ENCODE peak calls at places on chromosomes 16 and 17, in seven cellular contexts. A is fibroblast of lung, Y is GM23338, S is PC-3, R is GM23248, E is neural progenitor cell, G is hepatocyte. M is an unnamed sample.

GRCh38 chr16:23962001-23962400 is 126.2 kb downstream of the PRKCB start:
- DNase-seq in A (no peak), S (no peak), E (no peak), Y (no peak), R (no peak), G (no peak), M (no peak)

GRCh38 chr16:84507011-84507982 is 2.8 kb upstream of the MEAK7 start:
- DNase-seq in A (no peak), Y (no peak), G (no peak), R (peak), S (no peak), E (no peak), M (no peak)

GRCh38 chr16:50448981-50449380 is 80.2 kb upstream of the BRD7 start:
- DNase-seq in A (no peak), S (no peak), Y (no peak), E (no peak), R (no peak), G (no peak), M (no peak)

GRCh38 chr16:24848065-24848464 is 2.3 kb downstream of the SLC5A11 start:
- DNase-seq in R (peak), E (no peak), Y (no peak), S (peak), G (no peak), A (peak), M (no peak)

GRCh38 chr17:7591596-7591995 is 1.7 kb upstream of the SOX15 start:
- DNase-seq in S (no peak), G (no peak), Y (no peak), R (no peak), A (no peak), E (no peak), M (no peak)

GRCh38 chr17:82848022-82848592 is 8.3 kb upstream of the ZNF750 start:
- DNase-seq in A (peak), Y (no peak), G (peak), R (no peak), E (no peak), S (no peak), M (no peak)

GRCh38 chr16:68393333-68393732 is 55.0 kb downstream of the SMPD3 start:
- DNase-seq in E (no peak), R (no peak), S (no peak), Y (no peak), G (no peak), A (no peak), M (no peak)

GRCh38 chr17:83081561-83082201 is 2.3 kb downstream of the METRNL start:
- DNase-seq in G (peak), R (peak), E (no peak), A (peak), S (no peak), Y (no peak), M (no peak)

GRCh38 chr17:63986842-63987615 is 11.1 kb upstream of the PRR29 start:
- DNase-seq in S (no peak), E (no peak), A (no peak), G (no peak), R (no peak), Y (no peak), M (no peak)

GRCh38 chr16:11636172-11636721 is 32.0 kb upstream of the SNN start:
- DNase-seq in R (no peak), A (no peak), E (peak), G (peak), S (peak), Y (peak), M (no peak)

GRCh38 chr17:83109793-83110645 is 30.6 kb downstream of the METRNL start:
- DNase-seq in Y (no peak), S (peak), A (peak), G (peak), R (peak), E (no peak), M (peak)

GRCh38 chr17:2903193-2903974 is 107.1 kb downstream of the RAP1GAP2 start:
- DNase-seq in R (no peak), G (no peak), S (no peak), Y (no peak), A (no peak), E (no peak), M (no peak)

GRCh38 chr16:73190688-73191087 is 142.8 kb upstream of the ZFHX3 start:
- DNase-seq in S (no peak), R (no peak), Y (no peak), G (no peak), A (no peak), E (no peak), M (no peak)
- H3K27ac ChIP-seq in S (no peak), R (no peak), Y (no peak), G (no peak), A (no peak), E (no peak), M (no peak)

DNA sequence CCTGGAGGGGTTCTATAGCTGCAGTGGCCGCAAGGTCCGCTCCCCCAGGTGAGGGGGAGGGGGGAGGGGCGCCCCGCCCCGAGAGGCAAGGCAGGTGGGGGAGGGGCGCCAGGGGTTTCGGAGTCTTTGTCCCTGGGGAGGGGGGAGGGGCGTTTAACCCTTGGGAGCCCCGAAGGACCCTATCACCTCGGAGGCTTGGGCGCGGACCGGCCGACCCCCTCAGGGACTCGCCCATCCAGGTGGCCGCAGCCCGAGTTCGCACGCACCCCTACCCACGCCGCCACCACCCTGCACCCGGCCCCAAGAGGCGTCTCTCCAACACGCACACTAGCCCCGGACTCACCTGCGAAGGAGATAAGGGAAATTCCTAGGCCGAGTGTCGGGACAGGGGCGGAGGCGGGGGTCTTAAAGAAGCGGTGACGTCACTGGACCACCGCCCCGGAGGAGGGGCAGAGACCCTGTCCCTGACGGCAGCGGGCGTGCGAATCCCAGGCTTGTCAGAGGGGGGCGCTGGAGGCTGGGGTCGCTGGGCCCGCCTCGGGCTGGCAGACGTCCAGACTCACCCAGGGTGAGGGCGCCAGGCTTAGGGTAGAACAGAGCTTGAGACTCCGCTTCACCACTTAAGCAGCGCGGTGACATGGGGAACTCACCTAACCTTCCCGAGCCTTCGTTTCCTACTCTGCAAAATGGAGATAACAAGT is at the start of gene CLDN6:
- DNase-seq in S (no peak), Y (peak), G (peak), E (peak), R (no peak), A (no peak), M (peak)
- TF ChIP-seq EZH2 in S (no peak), Y (no peak), G (no peak), E (no peak), R (no peak), A (no peak), M (no peak)

DNA sequence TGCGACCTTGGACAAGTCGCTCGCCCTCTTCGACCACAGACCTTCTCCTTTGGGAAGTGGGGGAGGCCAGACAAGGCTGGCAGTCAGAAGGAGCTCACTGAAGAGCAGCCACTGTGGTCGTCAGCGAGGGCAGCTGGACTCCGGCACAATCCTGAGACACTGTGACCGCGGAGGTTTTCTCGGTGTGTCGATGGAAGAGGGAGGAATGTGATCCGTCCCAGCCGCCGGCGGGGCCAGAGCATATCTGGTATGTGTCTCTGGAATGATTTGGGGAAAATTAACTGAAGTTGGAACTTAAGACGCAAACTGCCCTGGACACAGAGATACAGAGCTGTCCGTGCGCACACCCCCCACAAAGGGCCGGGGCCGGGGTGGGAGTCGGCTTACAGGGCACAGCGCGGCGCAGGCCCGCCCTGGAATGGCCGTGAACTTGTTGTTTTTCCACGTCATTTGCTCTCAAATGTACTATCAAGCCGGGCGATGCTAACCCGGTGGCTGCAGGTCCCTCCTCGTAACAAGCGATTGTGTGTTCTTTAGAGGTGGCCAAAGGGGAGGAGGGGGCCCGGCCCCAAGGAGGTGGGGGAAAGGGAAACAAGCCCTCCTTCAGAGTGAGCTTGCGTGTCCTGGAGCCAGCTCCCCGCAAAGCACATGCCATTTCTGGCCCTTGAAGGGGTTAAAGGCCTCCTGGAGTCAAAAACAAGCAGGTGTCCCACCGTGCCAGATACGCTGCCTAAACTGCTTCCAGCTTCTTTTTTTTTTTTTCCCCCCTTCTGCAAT is 412 bp upstream of the WFIKKN2 start:
- DNase-seq in R (peak), E (peak), Y (peak), G (no peak), S (no peak), A (peak), M (no peak)
- H3K4me3 ChIP-seq in R (no peak), E (no peak), Y (no peak), G (no peak), S (no peak), A (peak), M (no peak)

DNA sequence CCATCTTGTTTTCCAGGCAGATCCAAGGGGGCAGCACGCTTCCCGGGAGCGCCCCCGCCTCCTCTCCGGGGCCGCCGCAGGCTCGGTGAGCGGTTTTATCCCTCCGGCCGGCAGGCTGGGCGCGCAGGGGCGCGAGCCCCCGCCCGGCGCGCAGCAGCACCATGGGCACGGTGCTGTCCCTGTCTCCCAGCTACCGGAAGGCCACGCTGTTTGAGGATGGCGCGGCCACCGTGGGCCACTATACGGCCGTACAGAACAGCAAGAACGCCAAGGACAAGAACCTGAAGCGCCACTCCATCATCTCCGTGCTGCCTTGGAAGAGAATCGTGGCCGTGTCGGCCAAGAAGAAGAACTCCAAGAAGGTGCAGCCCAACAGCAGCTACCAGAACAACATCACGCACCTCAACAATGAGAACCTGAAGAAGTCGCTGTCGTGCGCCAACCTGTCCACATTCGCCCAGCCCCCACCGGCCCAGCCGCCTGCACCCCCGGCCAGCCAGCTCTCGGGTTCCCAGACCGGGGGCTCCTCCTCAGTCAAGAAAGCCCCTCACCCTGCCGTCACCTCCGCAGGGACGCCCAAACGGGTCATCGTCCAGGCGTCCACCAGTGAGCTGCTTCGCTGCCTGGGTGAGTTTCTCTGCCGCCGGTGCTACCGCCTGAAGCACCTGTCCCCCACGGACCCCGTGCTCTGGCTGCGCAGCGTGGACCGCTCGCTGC is 825 bp downstream of the CDK5R1 start:
- DNase-seq in G (peak), A (peak), Y (peak), R (peak), E (peak), S (no peak), M (no peak)
- H3K27ac ChIP-seq in G (no peak), A (no peak), Y (no peak), R (no peak), E (no peak), S (no peak), M (no peak)

GRCh38 chr17:79802039-79802735 is 5.3 kb upstream of the CBX8 start:
- DNase-seq in R (no peak), S (no peak), Y (no peak), G (no peak), A (no peak), E (peak), M (no peak)
- TF ChIP-seq EZH2 in R (peak), S (peak), Y (no peak), G (peak), A (no peak), E (peak), M (no peak)

GRCh38 chr16:75483222-75483621 is 12.0 kb downstream of the CHST6 start:
- DNase-seq in Y (no peak), R (no peak), G (no peak), A (no peak), S (peak), E (no peak), M (no peak)

GRCh38 chr16:75482434-75483205 is 12.6 kb downstream of the CHST6 start:
- DNase-seq in S (no peak), R (no peak), Y (no peak), G (no peak), A (no peak), E (no peak), M (no peak)

GRCh38 chr16:75486014-75486404 is 9.2 kb downstream of the CHST6 start:
- DNase-seq in E (no peak), Y (no peak), R (no peak), S (peak), A (no peak), G (no peak), M (no peak)

GRCh38 chr16:75486666-75487313 is 8.5 kb downstream of the CHST6 start:
- DNase-seq in G (no peak), Y (no peak), E (no peak), A (no peak), R (no peak), S (no peak), M (no peak)

DNA sequence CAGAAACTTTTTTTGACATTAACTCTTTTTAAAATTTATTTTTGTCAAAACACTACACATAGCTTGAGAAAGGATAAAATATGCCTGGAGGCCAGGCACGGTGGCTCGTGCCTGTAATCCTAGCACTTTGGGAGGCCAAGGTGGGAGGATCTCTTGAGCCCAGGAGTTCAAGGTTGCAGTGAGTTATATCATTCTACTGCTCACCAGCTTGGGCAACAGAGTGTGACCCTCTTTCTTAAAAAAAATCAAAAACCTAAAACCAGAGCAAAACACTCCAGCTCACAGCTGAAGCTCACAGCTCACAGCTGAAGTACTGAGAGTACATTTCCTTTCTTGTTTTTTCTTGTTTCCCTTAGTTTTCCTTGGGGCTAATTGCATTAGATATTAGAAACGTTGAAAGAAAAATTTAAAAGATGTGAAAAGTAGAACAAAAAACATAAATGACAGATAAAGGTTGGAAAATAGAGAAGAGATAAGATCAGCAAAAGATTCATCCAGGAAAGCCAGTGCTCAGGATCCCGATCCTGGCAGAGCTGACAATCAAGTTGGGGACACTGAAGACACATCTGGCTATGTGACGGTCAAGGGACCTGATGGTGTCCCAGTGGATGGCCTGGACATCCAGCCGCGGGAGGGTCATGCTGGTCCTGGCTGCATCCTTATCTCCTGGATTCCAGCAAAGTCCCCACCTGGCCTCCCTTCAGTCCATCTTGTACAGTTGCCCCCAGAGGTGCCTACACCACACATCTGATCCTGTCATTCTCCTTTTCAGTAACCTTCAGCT is 9.8 kb downstream of the CHST6 start:
- DNase-seq in R (no peak), G (no peak), A (no peak), E (no peak), S (no peak), Y (no peak), M (no peak)
- H3K4me3 ChIP-seq in R (no peak), G (no peak), A (no peak), E (no peak), S (no peak), Y (no peak), M (no peak)

DNA sequence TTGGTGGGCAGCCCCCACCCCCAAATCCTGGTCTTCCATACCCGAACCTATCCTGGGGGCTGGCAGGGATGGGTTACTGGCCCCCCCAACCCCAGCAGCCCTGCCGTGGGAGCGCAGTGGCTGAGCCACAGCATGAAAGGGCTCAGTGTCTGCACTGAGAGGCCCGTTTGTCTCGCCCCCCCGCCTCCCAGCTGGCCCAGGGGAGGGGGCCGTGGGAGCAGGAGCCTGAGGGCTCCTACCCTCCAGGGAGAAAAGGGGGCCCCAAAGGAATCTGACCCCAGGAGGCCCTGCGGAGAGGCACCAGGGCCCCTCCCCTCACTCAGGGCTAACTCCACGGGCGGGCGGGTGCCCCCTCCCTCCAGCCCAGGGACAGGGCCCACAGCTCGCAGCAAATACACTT is 7.6 kb downstream of the CASKIN2 start:
- DNase-seq in A (no peak), R (no peak), E (no peak), S (no peak), G (no peak), Y (no peak), M (no peak)
- H3K27ac ChIP-seq in A (no peak), R (no peak), E (no peak), S (no peak), G (no peak), Y (no peak), M (no peak)

DNA sequence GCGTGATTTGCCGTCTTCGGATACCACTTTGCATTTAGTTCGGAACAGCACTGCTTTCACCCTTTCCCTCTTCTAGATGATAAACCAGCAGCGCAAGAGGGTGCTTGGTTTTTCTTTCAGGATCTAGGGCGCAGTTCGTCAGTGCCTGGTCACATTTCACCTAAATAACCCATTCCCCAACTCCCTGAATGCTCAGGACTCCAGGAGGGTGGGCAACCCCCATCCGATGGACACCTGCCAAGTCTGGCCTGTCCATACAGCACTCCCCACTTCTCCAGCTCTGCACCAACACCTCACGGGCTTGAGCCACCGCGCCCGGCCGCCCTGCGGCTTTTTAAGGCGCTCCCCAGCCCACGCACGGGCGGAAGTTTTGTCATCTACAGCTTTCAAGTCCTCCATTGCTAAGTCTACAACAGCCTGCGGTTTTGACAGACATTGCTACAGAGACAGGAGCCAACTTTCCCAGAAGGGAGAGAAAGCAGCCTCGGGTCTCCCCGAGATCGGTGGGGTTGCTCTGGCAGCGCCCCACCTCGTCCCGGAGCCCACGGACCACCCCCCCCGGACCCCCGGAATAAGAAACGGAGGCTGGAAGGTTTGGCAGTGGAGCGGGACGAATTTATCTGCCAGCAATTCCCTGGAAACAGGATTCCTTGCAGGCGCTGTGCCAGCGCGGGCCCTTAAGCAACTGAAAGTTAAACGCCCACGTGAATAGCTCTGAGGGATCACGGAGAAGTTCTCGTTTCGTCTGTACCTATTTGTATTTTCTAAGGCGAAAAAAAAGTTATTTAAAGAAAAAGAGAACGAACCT is 38.6 kb upstream of the SLFN13 start:
- DNase-seq in S (no peak), Y (peak), G (peak), R (peak), A (peak), E (no peak), M (peak)
- TF ChIP-seq EZH2 in S (no peak), Y (peak), G (no peak), R (no peak), A (peak), E (peak), M (no peak)

GRCh38 chr16:28930203-28930602 is 1.6 kb upstream of the CD19 start:
- DNase-seq in S (no peak), E (no peak), R (no peak), G (no peak), Y (no peak), A (no peak), M (no peak)

GRCh38 chr16:28932339-28933141 is 769 bp downstream of the CD19 start:
- DNase-seq in G (no peak), R (no peak), S (no peak), A (no peak), E (no peak), Y (no peak), M (no peak)

GRCh38 chr16:28931801-28932225 is at the start of gene CD19:
- DNase-seq in S (no peak), G (no peak), Y (no peak), A (no peak), R (no peak), E (no peak), M (no peak)

GRCh38 chr16:28933176-28933575 is 1.4 kb downstream of the CD19 start:
- DNase-seq in G (no peak), R (no peak), A (no peak), E (no peak), Y (no peak), S (no peak), M (no peak)

GRCh38 chr16:28930652-28931051 is 1.1 kb upstream of the CD19 start:
- DNase-seq in A (no peak), Y (no peak), G (no peak), R (no peak), S (no peak), E (peak), M (peak)
- H3K4me3 ChIP-seq in A (no peak), Y (no peak), G (no peak), R (no peak), S (no peak), E (peak), M (no peak)